ENCODE peak calls at places on chromosomes 1 and 21, in eight cellular contexts. F, R, K, I, L, H, M and E are unnamed samples.

GRCh38 chr1:51372561-51372960 is 42.2 kb upstream of the TTC39A start:
- DNase-seq in F (no peak), R (no peak), K (no peak), I (no peak), L (no peak), H (no peak), M (no peak), E (no peak)

GRCh38 chr1:112011231-112011630 is 21.8 kb upstream of the KCND3 start:
- DNase-seq in F (peak), R (no peak), K (no peak), I (peak), L (no peak), H (no peak), M (no peak), E (peak)

GRCh38 chr21:46322351-46323226 is 1.1 kb downstream of the C21orf58 start:
- DNase-seq in F (no peak), R (peak), K (no peak), I (peak), L (no peak), H (peak), M (no peak), E (peak)

GRCh38 chr21:38310619-38311018 is 53.8 kb downstream of the KCNJ15 start:
- DNase-seq in F (no peak), R (no peak), K (no peak), I (no peak), L (no peak), H (no peak), M (no peak), E (peak)

GRCh38 chr1:2174348-2175054 is 20.1 kb downstream of the FAAP20 start:
- DNase-seq in F (no peak), R (peak), K (peak), I (peak), L (peak), H (peak), M (peak), E (peak)

GRCh38 chr1:119554188-119554587 is 47.2 kb downstream of the HSD3B1 start:
- DNase-seq in F (peak), R (no peak), K (no peak), I (no peak), L (no peak), H (no peak), M (no peak), E (peak)

GRCh38 chr1:26094677-26095383 is 16.8 kb upstream of the PDIK1L start:
- DNase-seq in F (no peak), R (no peak), K (no peak), I (peak), L (peak), H (peak), M (peak), E (peak)

GRCh38 chr1:24343412-24344089 is 24.4 kb downstream of the GRHL3 start:
- DNase-seq in F (no peak), R (no peak), K (no peak), I (no peak), L (no peak), H (no peak), M (no peak), E (no peak)

GRCh38 chr1:64986903-64987871 is 20.8 kb upstream of the JAK1 start:
- DNase-seq in F (no peak), R (no peak), K (peak), I (no peak), L (no peak), H (no peak), M (no peak), E (peak)

GRCh38 chr1:192852001-192852400 is 43.2 kb downstream of the RGS2 start:
- DNase-seq in F (no peak), R (no peak), K (no peak), I (no peak), L (no peak), H (no peak), M (no peak), E (no peak)

GRCh38 chr1:51488372-51489050 is 30.6 kb downstream of the EPS15 start:
- DNase-seq in F (peak), R (no peak), K (no peak), I (no peak), L (peak), H (no peak), M (no peak), E (no peak)

GRCh38 chr1:10909697-10910489 is 102.6 kb upstream of the TARDBP start:
- DNase-seq in F (no peak), R (peak), K (peak), I (peak), L (peak), H (peak), M (peak), E (peak)